ENCODE peak calls at places on chromosome 1, in four cellular contexts. Y is osteoblast, I is GM12878, K is IMR-90. Z is an unnamed sample.

GRCh38 chr1:204990059-204990664 is 52.9 kb upstream of the CNTN2 start:
- DNase-seq in Y (no peak), I (no peak), K (no peak), Z (no peak)

GRCh38 chr1:18244762-18245161 is 137.2 kb downstream of the IGSF21 start:
- DNase-seq in Y (no peak), I (no peak), K (no peak), Z (no peak)

GRCh38 chr1:201245082-201245481 is 38.2 kb upstream of the PKP1 start:
- DNase-seq in Y (no peak), I (no peak), K (no peak), Z (no peak)

GRCh38 chr1:184340984-184341383 is 45.8 kb upstream of the C1orf21 start:
- DNase-seq in Y (no peak), I (no peak), K (no peak), Z (no peak)

GRCh38 chr1:84406209-84406917 is 8.1 kb downstream of the DNASE2B start:
- DNase-seq in Y (peak), I (no peak), K (peak), Z (no peak)

GRCh38 chr1:159214149-159214760 is 9.6 kb downstream of the ACKR1 start:
- DNase-seq in Y (peak), I (no peak), K (peak), Z (peak)

GRCh38 chr1:204162498-204163074 is 3.6 kb downstream of the REN start:
- DNase-seq in Y (peak), I (no peak), K (peak), Z (peak)

GRCh38 chr1:3423245-3423829 is 31.1 kb upstream of the ARHGEF16 start:
- DNase-seq in Y (no peak), I (no peak), K (no peak), Z (no peak)

GRCh38 chr1:220226752-220227151 is 45.5 kb downstream of the RAB3GAP2 start:
- DNase-seq in Y (no peak), I (no peak), K (no peak), Z (no peak)

GRCh38 chr1:227440167-227440566 is 121.9 kb upstream of the CDC42BPA start:
- DNase-seq in Y (no peak), I (no peak), K (no peak), Z (no peak)

GRCh38 chr1:183143576-183144315 is 42.3 kb upstream of the LAMC2 start:
- DNase-seq in Y (no peak), I (no peak), K (no peak), Z (no peak)

GRCh38 chr1:185368913-185369491 is 52.0 kb upstream of the IVNS1ABP start:
- DNase-seq in Y (peak), I (no peak), K (no peak), Z (no peak)

GRCh38 chr1:185368313-185368712 is 51.3 kb upstream of the IVNS1ABP start:
- DNase-seq in Y (no peak), I (no peak), K (no peak), Z (no peak)

GRCh38 chr1:185363205-185363604 is 46.2 kb upstream of the IVNS1ABP start:
- DNase-seq in Y (no peak), I (no peak), K (no peak), Z (no peak)

GRCh38 chr1:185369786-185370185 is 52.7 kb upstream of the IVNS1ABP start:
- DNase-seq in Y (peak), I (no peak), K (no peak), Z (no peak)

GRCh38 chr1:185367218-185367617 is 50.2 kb upstream of the IVNS1ABP start:
- DNase-seq in Y (no peak), I (no peak), K (no peak), Z (no peak)
- H2AFZ ChIP-seq in Y (peak), I (no peak), K (no peak), Z (no peak)

DNA sequence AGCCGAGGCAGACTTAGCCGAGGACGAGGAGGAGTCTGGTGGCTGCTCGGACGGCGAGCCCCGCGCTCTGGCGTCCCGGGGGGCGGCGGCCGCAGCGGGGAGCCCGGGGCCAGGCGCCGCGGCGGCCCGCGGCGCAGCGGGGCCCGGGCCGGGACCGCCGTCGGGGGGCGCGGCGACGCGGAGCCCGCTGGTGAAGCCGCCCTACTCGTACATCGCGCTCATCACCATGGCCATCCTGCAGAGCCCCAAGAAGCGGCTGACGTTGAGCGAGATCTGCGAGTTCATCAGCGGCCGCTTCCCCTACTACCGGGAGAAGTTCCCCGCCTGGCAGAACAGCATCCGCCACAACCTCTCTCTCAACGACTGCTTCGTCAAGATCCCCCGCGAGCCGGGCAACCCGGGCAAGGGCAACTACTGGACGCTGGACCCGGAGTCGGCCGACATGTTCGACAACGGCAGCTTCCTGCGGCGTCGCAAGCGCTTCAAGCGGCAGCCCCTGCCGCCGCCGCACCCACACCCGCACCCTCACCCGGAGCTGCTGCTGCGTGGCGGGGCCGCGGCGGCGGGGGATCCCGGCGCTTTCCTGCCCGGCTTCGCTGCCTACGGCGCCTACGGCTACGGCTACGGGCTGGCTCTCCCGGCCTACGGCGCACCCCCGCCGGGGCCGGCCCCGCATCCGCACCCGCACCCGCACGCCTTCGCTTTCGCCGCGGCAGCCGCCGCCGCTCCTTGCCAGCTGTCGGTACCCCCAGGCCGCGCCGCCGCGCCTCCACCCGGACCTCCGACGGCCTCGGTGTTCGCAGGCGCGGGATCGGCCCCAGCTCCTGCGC is 692 bp downstream of the FOXD2 start:
- DNase-seq in Y (peak), I (no peak), K (no peak), Z (no peak)
- H2AFZ ChIP-seq in Y (no peak), I (peak), K (peak), Z (no peak)

DNA sequence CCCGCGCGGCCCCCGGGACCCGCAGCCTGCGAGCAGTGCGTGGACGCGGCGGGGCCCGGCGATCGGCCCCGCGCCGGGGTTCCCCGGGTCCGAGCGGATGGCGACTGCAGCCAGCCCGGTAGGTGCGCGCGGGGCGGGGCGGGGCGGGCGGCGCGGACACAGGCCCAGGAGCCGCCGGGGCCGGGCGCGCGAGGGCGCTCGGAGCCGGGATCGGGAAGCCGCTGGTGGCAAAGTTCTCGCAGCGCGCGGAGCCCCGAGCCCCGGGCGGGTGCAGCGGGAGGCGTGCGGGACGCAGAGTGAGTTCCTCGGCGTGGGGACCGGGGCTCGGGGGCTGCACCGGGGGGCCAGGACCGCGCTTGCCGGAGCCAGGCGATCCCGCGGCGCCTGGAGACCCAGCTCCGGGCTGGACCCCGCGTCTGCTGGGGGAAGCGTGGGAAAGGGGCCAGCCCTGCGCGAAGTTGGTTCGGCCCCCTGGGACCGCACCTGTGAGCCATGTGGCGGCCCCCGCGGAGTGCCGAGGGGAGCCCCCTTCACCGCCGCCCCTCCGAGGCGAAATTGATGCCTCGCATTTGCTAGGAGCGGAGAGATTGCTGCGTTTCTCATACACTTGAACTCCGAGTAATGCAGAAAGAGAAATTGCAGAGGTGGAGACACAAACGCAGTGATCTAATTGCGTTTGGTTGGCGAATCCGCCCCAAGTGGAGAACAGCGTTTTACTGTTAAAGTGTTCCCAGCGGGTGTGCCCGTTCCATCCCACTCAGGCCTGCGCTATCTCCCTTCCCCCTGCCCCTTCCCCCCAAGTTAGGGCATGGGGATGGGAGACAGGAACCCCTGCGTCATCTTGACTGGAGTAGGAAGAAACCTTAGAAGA is 228.9 kb upstream of the TMEM51 start:
- DNase-seq in Y (peak), I (no peak), K (peak), Z (peak)
- H2AFZ ChIP-seq in Y (peak), I (no peak), K (peak), Z (no peak)

GRCh38 chr1:193614817-193615216 is 428.4 kb upstream of the B3GALT2 start:
- DNase-seq in Y (no peak), I (peak), K (peak), Z (peak)
- H2AFZ ChIP-seq in Y (no peak), I (no peak), K (no peak), Z (no peak)

GRCh38 chr1:52601976-52602327 is 219 bp upstream of the GPX7 start:
- DNase-seq in Y (no peak), I (no peak), K (no peak), Z (no peak)
- H2AFZ ChIP-seq in Y (peak), I (peak), K (peak), Z (no peak)

GRCh38 chr1:174957829-174958228 is 41.9 kb upstream of the CACYBP start:
- DNase-seq in Y (no peak), I (no peak), K (no peak), Z (no peak)
- H2AFZ ChIP-seq in Y (no peak), I (no peak), K (no peak), Z (no peak)

DNA sequence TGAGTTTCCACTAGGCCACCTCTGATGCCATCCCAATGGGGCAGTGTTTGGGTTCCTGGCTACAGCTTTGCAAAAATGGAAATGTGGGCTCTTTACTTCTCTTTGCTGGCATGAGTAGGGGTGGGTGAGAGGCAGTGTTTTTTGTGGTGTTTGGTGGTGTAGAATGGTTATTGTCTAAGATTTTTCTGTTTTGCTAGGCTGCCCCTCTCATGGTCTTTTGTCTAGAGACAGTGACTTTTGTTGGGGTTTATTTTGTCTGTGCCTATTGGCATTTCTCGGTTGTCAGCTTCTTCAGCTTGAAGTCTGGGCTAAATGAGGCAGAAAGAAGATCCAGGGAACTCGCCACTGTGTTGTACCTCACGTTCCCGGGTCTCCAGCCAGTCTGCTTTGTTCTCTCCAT is 112.1 kb downstream of the CENPF start:
- DNase-seq in Y (no peak), I (no peak), K (no peak), Z (no peak)
- H2AFZ ChIP-seq in Y (no peak), I (no peak), K (no peak), Z (no peak)